ENCODE peak calls at places on chromosomes 5 and 9, in seven cellular contexts. R is naive thymus-derived CD4-positive, alpha-beta T cell; M is stimulated activated CD4-positive, alpha-beta T cell treated with anti-CD3 and anti-CD28 coated beads, Interleukin-2, amount 100 ng/mL, for 24 hours; O is HEK293T; E is astrocyte of the cerebellum; T is activated B cell treated with CpG ODN at 0.5 μM for 24 hours; X is activated T-helper 9 cell treated with anti-CD3 and anti-CD28 coated beads, Interleukin-2, amount 50 U/mL, for 16 hours. K is an unnamed sample.

GRCh38 chr5:173829826-173830225 is 58.3 kb upstream of the CPEB4 start:
- DNase-seq in R (no peak), M (no peak), O (no peak), E (peak; percentile 26), T (no peak), X (no peak), K (no peak)

GRCh38 chr5:116355819-116356601 is 218.6 kb downstream of the SEMA6A start:
- DNase-seq in R (no peak), M (no peak), O (no peak), E (no peak), T (no peak), X (no peak), K (no peak)

GRCh38 chr9:101465330-101465915 is 29.8 kb upstream of the ALDOB start:
- DNase-seq in R (no peak), M (no peak), O (peak; percentile 58), E (no peak), T (no peak), X (no peak), K (no peak)

GRCh38 chr5:33734541-33734940 is 157.2 kb downstream of the ADAMTS12 start:
- DNase-seq in R (no peak), M (no peak), O (no peak), E (no peak), T (no peak), X (no peak), K (no peak)

GRCh38 chr9:135905380-135906282 is 1.7 kb downstream of the CAMSAP1 start:
- DNase-seq in R (no peak), M (peak; percentile 80), O (no peak), E (no peak), T (no peak), X (peak; percentile 68), K (no peak)

GRCh38 chr5:10704949-10705621 is 55.9 kb downstream of the DAP start:
- DNase-seq in R (no peak), M (no peak), O (no peak), E (no peak), T (no peak), X (no peak), K (no peak)

GRCh38 chr9:105725370-105725769 is 31.0 kb downstream of the TMEM38B start:
- DNase-seq in R (no peak), M (no peak), O (no peak), E (no peak), T (no peak), X (no peak), K (no peak)

GRCh38 chr9:38708759-38709158 is 11.2 kb downstream of the FAM240B start:
- DNase-seq in R (no peak), M (no peak), O (no peak), E (no peak), T (no peak), X (no peak), K (no peak)

GRCh38 chr5:135887447-135887864 is 8.2 kb downstream of the IL9 start:
- DNase-seq in R (peak; percentile 27), M (peak; percentile 63), O (peak; percentile 78), E (peak; percentile 42), T (peak; percentile 33), X (peak; percentile 32), K (peak; percentile 24)

GRCh38 chr9:135073081-135073740 is 14.3 kb upstream of the OLFM1 start:
- DNase-seq in R (no peak), M (no peak), O (no peak), E (no peak), T (no peak), X (no peak), K (no peak)

GRCh38 chr9:15670884-15671283 is 118.0 kb downstream of the CCDC171 start:
- DNase-seq in R (no peak), M (no peak), O (no peak), E (no peak), T (no peak), X (no peak), K (no peak)

K was measured in effector memory CD4-positive, alpha-beta T cell.